ENCODE peak calls at places on chromosomes 5 and 9, in nine cellular contexts. S, T, C, F, U, J, X, R and B are unnamed samples.

GRCh38 chr9:101566904-101567724 is 27.7 kb downstream of the PPP3R2 start:
- DNase-seq in S (peak), R (peak), T (peak), C (no peak), F (peak), J (no peak), U (no peak), X (no peak), B (no peak)

GRCh38 chr5:148378670-148379069 is 5.1 kb upstream of the FBXO38 start:
- DNase-seq in J (no peak), X (no peak), F (no peak), T (no peak), S (no peak), R (no peak), U (no peak), C (no peak), B (no peak)

GRCh38 chr5:117889592-117889991 is 1098.8 kb downstream of the DTWD2 start:
- DNase-seq in X (no peak), J (no peak), R (no peak), C (no peak), F (peak), T (peak), S (peak), U (no peak), B (no peak)

GRCh38 chr9:86903461-86904010 is 43.8 kb downstream of the GAS1 start:
- DNase-seq in C (no peak), J (no peak), U (no peak), F (no peak), R (no peak), S (no peak), T (no peak), X (no peak), B (no peak)

GRCh38 chr9:79185866-79186265 is 385.9 kb upstream of the TLE4 start:
- DNase-seq in T (peak), F (peak), S (peak), X (no peak), U (no peak), C (no peak), J (no peak), R (no peak), B (no peak)

GRCh38 chr9:110031511-110032173 is 176.3 kb downstream of the C9orf152 start:
- DNase-seq in U (no peak), C (no peak), S (peak), J (no peak), X (no peak), R (no peak), F (peak), T (peak), B (no peak)

GRCh38 chr9:110807956-110808598 is 139.5 kb downstream of the MUSK start:
- DNase-seq in C (no peak), T (no peak), R (no peak), U (no peak), F (peak), X (no peak), J (no peak), S (peak), B (no peak)

GRCh38 chr5:147332643-147333042 is 97.8 kb downstream of the STK32A start:
- DNase-seq in T (no peak), R (no peak), U (no peak), J (peak), C (no peak), X (no peak), S (no peak), F (no peak), B (no peak)

GRCh38 chr9:36268007-36268427 is 9.8 kb upstream of the GNE start:
- DNase-seq in F (peak), J (no peak), U (no peak), C (no peak), X (no peak), R (no peak), S (peak), T (peak), B (no peak)

GRCh38 chr5:132183723-132184122 is 43.9 kb downstream of the P4HA2 start:
- DNase-seq in F (peak), R (no peak), X (no peak), U (no peak), S (peak), C (no peak), T (peak), J (no peak), B (no peak)

GRCh38 chr9:112245126-112245525 is 70.0 kb upstream of the SUSD1 start:
- DNase-seq in F (no peak), U (no peak), C (no peak), T (no peak), S (no peak), X (no peak), J (no peak), R (no peak), B (no peak)

GRCh38 chr9:133972041-133972970 is 19.8 kb downstream of the VAV2 start:
- DNase-seq in X (no peak), S (no peak), U (no peak), C (no peak), J (no peak), F (no peak), T (no peak), R (no peak), B (no peak)

GRCh38 chr9:17005085-17005484 is 129.8 kb upstream of the CNTLN start:
- DNase-seq in J (no peak), R (no peak), C (no peak), X (no peak), U (no peak), T (peak), F (peak), S (peak), B (no peak)

GRCh38 chr5:61805101-61805500 is 473.0 kb downstream of the ZSWIM6 start:
- DNase-seq in J (no peak), R (no peak), C (peak), X (no peak), S (peak), U (no peak), T (peak), F (peak), B (no peak)